ENCODE peak calls at places on chromosomes 16 and 17, in five cellular contexts. L is cardiac fibroblast, D is brain microvascular endothelial cell, S is fibroblast of pulmonary artery, K is lower lobe of right lung. J is an unnamed sample.

GRCh38 chr17:13557077-13557476 is 44.7 kb downstream of the HS3ST3A1 start:
- DNase-seq in L (peak), D (peak), S (peak), K (no peak), J (no peak)

GRCh38 chr16:69179255-69180010 is 7.5 kb upstream of the SNTB2 start:
- DNase-seq in L (peak), D (no peak), S (peak), K (peak), J (peak)

GRCh38 chr16:48613061-48613957 is 3.3 kb upstream of the N4BP1 start:
- DNase-seq in L (peak), D (peak), S (peak), K (no peak), J (no peak)

GRCh38 chr17:2101448-2102257 is 46.8 kb downstream of the HIC1 start:
- DNase-seq in L (no peak), D (no peak), S (no peak), K (peak), J (no peak)

GRCh38 chr17:57290955-57291354 is 34.6 kb downstream of the MSI2 start:
- DNase-seq in L (no peak), D (no peak), S (no peak), K (no peak), J (no peak)

GRCh38 chr17:35907691-35908090 is 22.9 kb downstream of the RDM1 start:
- DNase-seq in L (peak), D (no peak), S (peak), K (no peak), J (no peak)

GRCh38 chr16:89491238-89491869 is 993 bp upstream of the ANKRD11 start:
- DNase-seq in L (peak), D (no peak), S (peak), K (no peak), J (no peak)

GRCh38 chr16:52953215-52953614 is 99.5 kb downstream of the CHD9NB start:
- DNase-seq in L (no peak), D (no peak), S (no peak), K (no peak), J (no peak)

GRCh38 chr17:75238684-75239191 is 22.7 kb downstream of the GGA3 start:
- DNase-seq in L (peak), D (peak), S (peak), K (no peak), J (peak)

GRCh38 chr17:7705269-7706255 is 560 bp downstream of the EFNB3 start:
- DNase-seq in L (no peak), D (no peak), S (no peak), K (no peak), J (no peak)

GRCh38 chr17:8005357-8005756 is 2.9 kb downstream of the GUCY2D start:
- DNase-seq in L (peak), D (no peak), S (no peak), K (no peak), J (no peak)

GRCh38 chr17:81545160-81545949 is 6.8 kb downstream of the FAAP100 start:
- DNase-seq in L (no peak), D (no peak), S (no peak), K (no peak), J (no peak)

GRCh38 chr16:88940196-88941050 is 36.6 kb downstream of the CBFA2T3 start:
- DNase-seq in L (no peak), D (no peak), S (no peak), K (no peak), J (no peak)

GRCh38 chr17:38434178-38434665 is 6.0 kb downstream of the ARHGAP23 start:
- DNase-seq in L (no peak), D (no peak), S (no peak), K (no peak), J (no peak)

GRCh38 chr16:2701272-2701671 is 18.8 kb downstream of the PRSS27 start:
- DNase-seq in L (no peak), D (no peak), S (no peak), K (no peak), J (no peak)

GRCh38 chr16:64534180-64534780 is 587.6 kb downstream of the CDH11 start:
- DNase-seq in L (no peak), D (no peak), S (no peak), K (no peak), J (no peak)

GRCh38 chr17:2030779-2031163 is 818 bp downstream of the DPH1 start:
- DNase-seq in L (no peak), D (no peak), S (peak), K (no peak), J (no peak)

GRCh38 chr17:671076-671762 is 43.4 kb downstream of the VPS53 start:
- DNase-seq in L (no peak), D (no peak), S (no peak), K (no peak), J (no peak)

GRCh38 chr16:68514511-68514910 is 24.6 kb upstream of the ZFP90 start:
- DNase-seq in L (no peak), D (no peak), S (no peak), K (no peak), J (no peak)

GRCh38 chr17:38604479-38605229 is 1.1 kb downstream of the SRCIN1 start:
- DNase-seq in L (no peak), D (no peak), S (no peak), K (no peak), J (no peak)

DNA sequence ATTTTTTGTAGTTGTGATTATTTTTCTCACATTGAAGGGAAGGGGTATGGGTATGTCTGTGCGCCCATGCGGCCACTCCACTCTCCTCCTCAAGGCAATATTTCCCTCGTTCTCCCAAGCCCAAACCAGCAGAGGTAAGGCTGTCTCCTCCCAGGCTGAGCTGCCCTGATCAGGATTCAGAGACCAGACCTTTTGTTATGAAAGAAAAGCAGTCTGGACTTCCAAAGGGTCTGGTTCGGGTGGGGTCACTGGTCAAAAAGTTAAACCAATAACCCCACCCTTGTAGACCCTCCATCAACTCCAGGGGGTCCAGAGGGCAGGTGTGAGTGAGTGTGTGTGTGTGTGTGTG is 5.7 kb upstream of the DLX4 start:
- DNase-seq in L (no peak), D (no peak), S (no peak), K (no peak), J (no peak)
- H3K4me3 ChIP-seq in L (no peak), D (no peak), S (no peak), K (no peak), J (no peak)

GRCh38 chr17:63189930-63190329 is 223.9 kb downstream of the TANC2 start:
- DNase-seq in L (peak), D (no peak), S (peak), K (no peak), J (no peak)

GRCh38 chr17:63181856-63182255 is 215.8 kb downstream of the TANC2 start:
- DNase-seq in L (no peak), D (no peak), S (no peak), K (no peak), J (no peak)

GRCh38 chr17:63189082-63189481 is 223.0 kb downstream of the TANC2 start:
- DNase-seq in L (peak), D (no peak), S (peak), K (no peak), J (peak)

GRCh38 chr17:63190821-63191220 is 224.8 kb downstream of the TANC2 start:
- DNase-seq in L (no peak), D (no peak), S (no peak), K (no peak), J (no peak)

DNA sequence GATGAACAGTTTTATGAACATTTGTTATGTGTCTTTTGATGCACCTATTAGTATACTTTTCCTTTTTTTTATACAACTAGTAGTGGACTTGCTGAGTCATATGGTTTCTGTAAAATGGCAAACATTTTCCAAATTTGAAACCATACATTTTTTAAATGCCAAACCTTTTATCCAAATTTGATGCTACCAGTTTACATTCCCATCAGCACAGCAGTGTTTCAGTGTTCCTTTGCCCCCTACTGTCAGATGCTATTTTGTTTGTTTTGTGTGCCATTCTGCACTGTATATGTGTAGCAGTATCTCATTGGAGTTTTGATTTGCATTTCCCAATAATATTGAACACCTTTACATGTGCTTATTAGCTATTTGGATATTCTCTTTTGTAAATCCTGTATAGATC is 219.4 kb downstream of the TANC2 start:
- DNase-seq in L (peak), D (no peak), S (peak), K (no peak), J (no peak)
- TF ChIP-seq CTCF in L (no peak), D (no peak), S (no peak), K (no peak), J (no peak)

DNA sequence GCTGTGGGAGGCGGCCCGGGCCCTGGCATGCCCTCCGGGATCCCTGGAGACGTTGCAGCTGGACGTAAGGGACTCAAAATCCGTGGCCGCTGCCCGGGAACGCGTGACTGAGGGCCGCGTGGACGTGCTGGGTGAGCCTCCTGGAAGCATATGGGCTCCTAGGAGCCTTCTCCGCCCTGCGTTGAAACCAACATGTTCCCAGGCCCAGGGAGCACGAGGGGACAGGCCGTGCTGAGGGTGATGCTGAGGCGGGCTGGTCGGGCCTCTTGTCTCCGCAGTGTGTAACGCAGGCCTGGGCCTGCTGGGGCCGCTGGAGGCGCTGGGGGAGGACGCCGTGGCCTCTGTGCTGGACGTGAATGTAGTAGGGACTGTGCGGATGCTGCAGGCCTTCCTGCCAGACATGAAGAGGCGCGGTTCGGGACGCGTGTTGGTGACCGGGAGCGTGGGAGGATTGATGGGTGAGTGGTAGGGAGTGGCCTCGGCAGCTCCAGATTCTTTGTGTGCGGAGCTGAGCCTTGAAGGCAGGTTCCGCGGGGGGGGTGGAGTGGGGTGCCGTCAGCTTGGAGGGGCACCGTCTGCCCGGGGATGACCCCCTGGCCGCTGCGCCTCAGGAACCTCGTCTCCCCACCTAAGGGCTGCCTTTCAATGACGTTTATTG is 567 bp downstream of the HSD17B1 start:
- DNase-seq in L (peak), D (no peak), S (peak), K (no peak), J (no peak)
- H3K4me3 ChIP-seq in L (peak), D (peak), S (peak), K (peak), J (peak)

GRCh38 chr16:74305286-74305685 is 8.7 kb downstream of the PSMD7 start:
- DNase-seq in L (no peak), D (no peak), S (no peak), K (no peak), J (no peak)

GRCh38 chr16:74302341-74302740 is 5.7 kb downstream of the PSMD7 start:
- DNase-seq in L (no peak), D (no peak), S (no peak), K (no peak), J (no peak)

GRCh38 chr16:74304835-74305176 is 8.2 kb downstream of the PSMD7 start:
- DNase-seq in L (no peak), D (no peak), S (no peak), K (no peak), J (no peak)

GRCh38 chr16:74305978-74306784 is 9.6 kb downstream of the PSMD7 start:
- DNase-seq in L (no peak), D (no peak), S (no peak), K (no peak), J (no peak)

DNA sequence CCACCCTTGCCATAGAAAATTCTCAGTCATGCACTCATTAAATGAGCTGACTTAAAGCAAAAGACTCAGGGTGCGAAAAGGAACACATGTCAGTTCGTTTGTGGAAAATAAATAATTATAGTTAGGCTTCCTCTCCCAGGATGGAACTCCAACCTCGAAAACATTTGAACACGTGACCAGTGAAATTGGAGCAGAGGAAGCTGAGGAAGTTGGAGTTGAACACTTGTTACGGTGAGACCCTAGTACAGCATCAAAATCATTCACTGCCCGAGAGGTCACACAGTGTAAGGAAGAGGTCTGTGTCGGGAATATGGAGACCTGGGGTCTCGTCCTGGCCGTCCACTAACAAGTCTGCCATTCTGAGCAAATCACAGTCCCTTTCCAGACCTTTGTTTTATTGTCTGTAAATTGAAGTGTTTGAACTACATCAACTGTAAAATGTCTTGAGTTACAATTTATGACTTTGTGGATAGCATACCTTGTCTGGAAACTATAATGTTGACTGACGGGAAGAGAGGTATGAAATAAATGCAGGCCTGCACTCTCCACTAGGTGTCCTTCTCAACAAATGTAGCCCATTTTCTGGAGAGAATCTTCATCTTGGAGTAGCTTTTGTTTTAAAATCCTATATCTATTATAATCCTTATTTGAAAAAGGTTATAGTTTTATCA is 7.7 kb downstream of the PSMD7 start:
- DNase-seq in L (peak), D (no peak), S (peak), K (no peak), J (no peak)
- TF ChIP-seq CTCF in L (peak), D (peak), S (peak), K (no peak), J (peak)

GRCh38 chr17:5705081-5705875 is 121.0 kb upstream of the NLRP1 start:
- DNase-seq in L (peak), D (no peak), S (peak), K (no peak), J (no peak)
- H3K4me3 ChIP-seq in L (no peak), D (no peak), S (no peak), K (no peak), J (no peak)